ENCODE peak calls at places on chromosome 20, in four cellular contexts. R, B, G and E are unnamed samples.

GRCh38 chr20:38452880-38453624 is 17.9 kb upstream of the SNHG17 start:
- DNase-seq in R (no peak), B (peak), G (no peak), E (no peak)

GRCh38 chr20:62772994-62773858 is 23.0 kb upstream of the MRGBP start:
- DNase-seq in R (no peak), B (peak), G (no peak), E (no peak)

GRCh38 chr20:61445741-61446140 is 193.7 kb downstream of the CDH4 start:
- DNase-seq in R (no peak), B (no peak), G (no peak), E (no peak)

GRCh38 chr20:63564036-63564810 is 9.8 kb downstream of the HELZ2 start:
- DNase-seq in R (no peak), B (no peak), G (no peak), E (no peak)

GRCh38 chr20:47358052-47358671 is 1.7 kb upstream of the ZMYND8 start:
- DNase-seq in R (no peak), B (no peak), G (no peak), E (no peak)

GRCh38 chr20:17873410-17874270 is 95.0 kb downstream of the SNX5 start:
- DNase-seq in R (peak), B (peak), G (no peak), E (peak)

GRCh38 chr20:57312138-57312537 is 17.5 kb upstream of the SPO11 start:
- DNase-seq in R (no peak), B (no peak), G (no peak), E (no peak)

GRCh38 chr20:38091447-38092216 is 58.1 kb downstream of the RPRD1B start:
- DNase-seq in R (no peak), B (no peak), G (no peak), E (no peak)

GRCh38 chr20:9571783-9572182 is 57.4 kb downstream of the LAMP5 start:
- DNase-seq in R (no peak), B (no peak), G (no peak), E (no peak)

GRCh38 chr20:5569021-5569420 is 181.2 kb upstream of the SHLD1 start:
- DNase-seq in R (no peak), B (peak), G (peak), E (peak)

GRCh38 chr20:49316704-49317103 is 38.8 kb upstream of the ZNFX1 start:
- DNase-seq in R (no peak), B (no peak), G (no peak), E (no peak)

GRCh38 chr20:2761885-2762284 is 38.5 kb downstream of the CPXM1 start:
- DNase-seq in R (no peak), B (no peak), G (no peak), E (no peak)

GRCh38 chr20:48919882-48920526 is 1.5 kb upstream of the ARFGEF2 start:
- DNase-seq in R (peak), B (no peak), G (no peak), E (no peak)